ENCODE peak calls at places on chromosome 4, in seven cellular contexts. Q is astrocyte of the cerebellum, L is cardiac muscle cell, E is H9, F is bronchial epithelial cell, N is PC-9, T is heart left ventricle. J is an unnamed sample.

GRCh38 chr4:3521621-3522325 is 10.4 kb downstream of the LRPAP1 start:
- DNase-seq in L (no peak), N (no peak), E (no peak), Q (no peak), T (no peak), F (no peak), J (no peak)

GRCh38 chr4:163107754-163108153 is 58.9 kb downstream of the NAF1 start:
- DNase-seq in E (no peak), L (no peak), T (no peak), N (no peak), F (peak), Q (peak), J (no peak)

GRCh38 chr4:140463610-140464009 is 34.5 kb downstream of the MGAT4D start:
- DNase-seq in Q (no peak), N (no peak), E (no peak), L (no peak), T (no peak), F (no peak), J (no peak)

GRCh38 chr4:150464523-150464922 is 117.4 kb upstream of the MAB21L2 start:
- DNase-seq in N (no peak), F (no peak), L (no peak), Q (no peak), T (no peak), E (no peak), J (no peak)

GRCh38 chr4:85500110-85500867 is 25.3 kb downstream of the ARHGAP24 start:
- DNase-seq in Q (no peak), N (no peak), T (no peak), L (no peak), F (peak), E (no peak), J (no peak)

GRCh38 chr4:124065941-124066340 is 646.6 kb downstream of the ANKRD50 start:
- DNase-seq in T (no peak), F (no peak), Q (no peak), E (no peak), N (no peak), L (no peak), J (no peak)

GRCh38 chr4:24642941-24643628 is 58.7 kb upstream of the DHX15 start:
- DNase-seq in E (no peak), T (no peak), Q (peak), F (peak), L (no peak), N (peak), J (no peak)

GRCh38 chr4:156838761-156839160 is 132.8 kb downstream of the PDGFC start:
- DNase-seq in L (no peak), Q (no peak), E (no peak), N (no peak), F (no peak), T (no peak), J (no peak)

GRCh38 chr4:7898385-7898784 is 41.3 kb downstream of the AFAP1 start:
- DNase-seq in F (no peak), Q (no peak), L (no peak), E (no peak), N (no peak), T (no peak), J (no peak)

GRCh38 chr4:78552398-78553396 is 1.1 kb downstream of the ANXA3 start:
- DNase-seq in T (no peak), F (peak), N (peak), L (peak), E (peak), Q (no peak), J (no peak)

GRCh38 chr4:105838082-105838481 is 57.2 kb upstream of the NPNT start:
- DNase-seq in F (no peak), N (no peak), E (no peak), T (no peak), L (no peak), Q (no peak), J (no peak)

GRCh38 chr4:125639182-125639621 is 324.4 kb downstream of the FAT4 start:
- DNase-seq in T (no peak), F (no peak), N (no peak), E (peak), L (peak), Q (peak), J (peak)

GRCh38 chr4:34198966-34199365 is 2045.3 kb downstream of the ARAP2 start:
- DNase-seq in L (no peak), Q (no peak), N (no peak), E (no peak), F (peak), T (no peak), J (no peak)

GRCh38 chr4:105909699-105910340 is 14.5 kb downstream of the NPNT start:
- DNase-seq in T (no peak), Q (no peak), N (peak), L (peak), F (peak), E (no peak), J (no peak)

GRCh38 chr4:123939621-123940020 is 543.0 kb downstream of the SPRY1 start:
- DNase-seq in T (no peak), L (no peak), E (no peak), N (peak), F (peak), Q (peak), J (no peak)

GRCh38 chr4:147543039-147543438 is 62.1 kb downstream of the EDNRA start:
- DNase-seq in L (no peak), Q (no peak), F (peak), E (no peak), T (no peak), N (peak), J (no peak)

GRCh38 chr4:164847967-164848649 is 28.9 kb upstream of the APELA start:
- DNase-seq in N (no peak), E (no peak), Q (no peak), F (no peak), L (no peak), T (no peak), J (no peak)

GRCh38 chr4:138202686-138203085 is 39.5 kb downstream of the SLC7A11 start:
- DNase-seq in T (no peak), E (no peak), F (no peak), N (no peak), L (no peak), Q (no peak), J (no peak)

GRCh38 chr4:99144070-99144469 is at the start of gene ADH4:
- DNase-seq in L (no peak), N (no peak), F (no peak), Q (no peak), E (no peak), T (no peak), J (no peak)

GRCh38 chr4:54067163-54067562 is 2.8 kb upstream of the CHIC2 start:
- DNase-seq in N (peak), L (no peak), F (peak), E (no peak), Q (no peak), T (peak), J (no peak)

GRCh38 chr4:76420901-76421581 is at the start of gene CCDC158:
- DNase-seq in N (no peak), F (no peak), Q (no peak), T (no peak), E (no peak), L (no peak), J (no peak)

GRCh38 chr4:73661646-73662119 is 41.4 kb upstream of the RASSF6 start:
- DNase-seq in Q (peak), L (no peak), E (no peak), F (peak), N (no peak), T (no peak), J (no peak)

GRCh38 chr4:126568652-126569580 is 1063.8 kb upstream of the INTU start:
- DNase-seq in N (no peak), E (no peak), T (no peak), F (no peak), Q (no peak), L (no peak), J (no peak)

GRCh38 chr4:39574946-39575345 is 47.7 kb upstream of the UGDH start:
- DNase-seq in E (no peak), L (no peak), Q (no peak), T (no peak), F (no peak), N (no peak), J (no peak)

GRCh38 chr4:189090174-189090814 is 850.4 kb upstream of the FRG1 start:
- DNase-seq in E (peak), Q (no peak), L (peak), N (no peak), F (peak), T (no peak), J (peak)

GRCh38 chr4:29459926-29460325 is 1260.2 kb upstream of the PCDH7 start:
- DNase-seq in Q (no peak), F (no peak), T (no peak), L (no peak), E (no peak), N (no peak), J (no peak)

GRCh38 chr4:3452376-3452775 is 10.6 kb downstream of the HGFAC start:
- DNase-seq in L (peak), Q (no peak), E (peak), N (no peak), F (no peak), T (no peak), J (no peak)

GRCh38 chr4:122205687-122206086 is 53.6 kb downstream of the BLTP1 start:
- DNase-seq in T (no peak), N (no peak), F (peak), Q (no peak), L (no peak), E (no peak), J (no peak)
- TF ChIP-seq CTCF in T (no peak), N (no peak), F (no peak), Q (no peak), L (no peak), E (no peak), J (no peak)

DNA sequence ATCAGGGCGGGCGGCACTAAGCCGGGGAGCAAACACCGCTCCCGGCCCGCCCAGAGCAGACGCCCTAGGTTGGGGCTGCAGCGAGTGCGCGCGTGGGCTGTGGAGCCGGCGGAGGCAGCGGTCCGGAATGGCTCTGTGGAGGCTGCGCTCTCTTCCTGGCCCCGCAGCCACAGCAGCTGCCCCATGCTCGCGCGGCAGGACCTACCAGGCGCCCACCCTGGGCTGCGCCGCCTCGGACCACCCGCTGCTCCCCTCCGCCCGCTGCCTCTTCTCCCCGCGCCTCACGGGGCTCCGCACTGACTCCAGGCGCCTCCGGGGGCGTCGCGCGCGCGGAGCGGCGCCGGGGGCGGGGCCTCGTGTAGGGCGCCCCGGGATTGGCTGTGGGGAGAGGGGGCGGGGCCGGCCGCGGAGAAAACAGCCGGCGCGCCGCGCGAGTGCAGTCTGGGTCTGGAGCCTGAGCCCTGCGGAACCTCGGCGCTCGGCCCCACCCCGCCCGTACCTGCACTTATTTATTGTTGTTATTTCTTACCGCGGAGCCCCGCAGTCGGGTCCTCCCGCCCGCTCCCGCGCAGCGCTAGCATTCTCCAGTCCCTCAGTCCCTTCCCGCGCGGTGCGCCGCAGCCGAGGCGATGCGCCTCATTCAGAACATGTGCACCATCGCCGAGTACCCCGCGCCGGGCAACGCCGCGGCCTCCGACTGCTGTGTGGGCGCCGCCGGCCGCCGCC is at the start of gene RASL11B:
- DNase-seq in Q (no peak), T (peak), L (peak), E (peak), F (peak), N (no peak), J (peak)
- TF ChIP-seq CTCF in Q (no peak), T (peak), L (no peak), E (no peak), F (no peak), N (no peak), J (peak)

GRCh38 chr4:37188100-37188499 is 56.4 kb upstream of the NWD2 start:
- DNase-seq in E (peak), Q (no peak), L (no peak), T (no peak), F (no peak), N (no peak), J (no peak)
- TF ChIP-seq CTCF in E (peak), Q (no peak), L (no peak), T (no peak), F (no peak), N (peak), J (peak)

GRCh38 chr4:109574443-109574850 is 14.4 kb downstream of the MCUB start:
- DNase-seq in L (no peak), Q (no peak), N (peak), T (no peak), E (no peak), F (no peak), J (no peak)
- TF ChIP-seq CTCF in L (peak), Q (no peak), N (no peak), T (peak), E (peak), F (peak), J (no peak)

GRCh38 chr4:87058272-87059073 is 123.7 kb downstream of the AFF1 start:
- DNase-seq in E (peak), L (no peak), N (peak), F (peak), Q (no peak), T (no peak), J (peak)
- TF ChIP-seq CTCF in E (peak), L (peak), N (no peak), F (peak), Q (no peak), T (peak), J (no peak)

DNA sequence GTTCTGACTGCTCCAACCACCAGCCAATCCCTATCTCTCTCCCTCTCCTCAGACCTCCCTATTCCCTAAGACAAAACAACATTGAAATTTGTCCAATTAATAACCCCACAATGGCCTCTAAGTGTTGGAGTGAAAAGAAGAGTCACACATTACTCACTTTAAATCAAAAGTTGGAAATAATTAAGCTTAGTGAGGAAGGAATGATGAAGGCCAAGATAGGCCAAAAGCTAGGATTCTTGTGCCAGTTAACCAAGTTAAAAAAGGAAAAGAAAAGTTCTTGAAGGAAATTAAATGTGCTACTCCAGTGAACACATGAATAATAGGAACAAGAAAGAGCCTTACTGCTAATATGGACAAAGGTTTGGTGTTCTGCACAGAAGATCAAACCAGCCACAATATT is 55.5 kb downstream of the FBXW7 start:
- DNase-seq in F (no peak), L (no peak), Q (no peak), T (no peak), E (no peak), N (no peak), J (no peak)
- TF ChIP-seq CTCF in F (no peak), L (no peak), Q (no peak), T (no peak), E (no peak), N (no peak), J (no peak)

GRCh38 chr4:6594341-6594740 is 19.4 kb downstream of the MAN2B2 start:
- DNase-seq in N (no peak), E (no peak), Q (no peak), T (no peak), F (no peak), L (no peak), J (no peak)

GRCh38 chr4:6591305-6591704 is 16.3 kb downstream of the MAN2B2 start:
- DNase-seq in F (no peak), L (no peak), T (no peak), Q (no peak), N (no peak), E (no peak), J (no peak)

GRCh38 chr4:6592804-6593563 is 18.0 kb downstream of the MAN2B2 start:
- DNase-seq in N (no peak), T (no peak), Q (no peak), F (no peak), L (no peak), E (no peak), J (no peak)

GRCh38 chr4:6589444-6589843 is 14.5 kb downstream of the MAN2B2 start:
- DNase-seq in F (no peak), L (no peak), E (no peak), Q (no peak), N (no peak), T (no peak), J (no peak)

GRCh38 chr4:6591781-6592180 is 16.8 kb downstream of the MAN2B2 start:
- DNase-seq in L (no peak), F (no peak), T (no peak), N (no peak), Q (no peak), E (no peak), J (no peak)
- TF ChIP-seq CTCF in L (no peak), F (no peak), T (no peak), N (no peak), Q (no peak), E (peak), J (no peak)

DNA sequence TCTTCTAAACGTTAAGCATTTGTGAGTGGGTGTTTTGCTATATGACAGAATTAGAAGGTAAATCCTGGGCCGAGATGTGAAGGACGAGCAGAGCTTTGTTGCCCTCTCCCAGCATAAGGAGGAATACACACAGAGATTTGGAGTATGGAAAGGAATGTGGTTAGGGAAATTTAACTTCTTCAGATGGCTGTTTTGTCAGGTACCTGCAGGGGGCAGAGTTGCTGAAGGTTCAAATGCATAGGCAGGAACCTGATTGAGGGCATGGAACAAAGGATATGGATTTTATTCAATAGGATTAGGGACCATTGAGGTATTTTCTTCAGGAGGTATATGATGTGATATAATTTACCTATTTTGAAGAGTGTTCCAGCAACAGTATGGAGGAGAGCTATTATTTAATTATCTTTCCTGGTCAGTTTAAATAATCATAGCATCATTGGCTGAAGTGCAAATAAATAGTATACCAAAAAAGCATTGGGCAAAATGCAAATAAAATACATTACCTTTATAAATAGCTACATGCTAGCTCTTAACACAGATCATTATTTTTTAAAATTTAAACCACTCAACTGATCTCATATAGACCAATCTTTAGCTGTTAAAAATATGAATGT is 143.6 kb downstream of the SLIT2 start:
- DNase-seq in N (no peak), E (peak), T (no peak), F (peak), Q (no peak), L (peak), J (peak)
- TF ChIP-seq CTCF in N (peak), E (peak), T (peak), F (peak), Q (peak), L (peak), J (peak)

DNA sequence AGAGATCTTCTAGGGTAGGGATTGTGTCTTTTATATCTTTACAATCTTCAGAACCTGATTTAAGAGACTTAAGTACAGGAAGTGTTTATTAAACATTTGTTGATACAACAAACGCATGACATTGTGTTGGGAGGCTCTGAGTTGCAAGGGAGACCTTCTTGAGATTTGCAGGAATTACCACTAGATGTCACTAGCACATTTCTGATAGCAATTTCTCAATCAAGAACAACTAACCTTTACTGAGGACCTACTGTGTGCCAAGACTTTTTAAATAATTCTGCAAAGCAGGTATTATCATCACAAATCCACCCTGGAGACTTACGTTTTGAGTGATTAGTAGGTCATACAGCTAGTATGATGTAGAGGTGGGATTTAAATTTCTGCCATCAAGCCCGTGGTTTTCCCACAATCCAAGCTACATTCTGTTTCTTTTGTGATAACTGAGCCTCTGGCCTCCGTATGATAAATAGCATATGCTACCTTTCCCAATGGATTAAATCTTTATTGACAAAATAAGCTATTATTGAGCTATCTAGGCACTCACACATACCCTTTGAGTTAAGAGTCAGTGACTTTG is 986.0 kb downstream of the CCSER1 start:
- DNase-seq in Q (peak), E (no peak), N (no peak), F (peak), L (peak), T (no peak), J (no peak)
- TF ChIP-seq CTCF in Q (peak), E (peak), N (peak), F (peak), L (peak), T (peak), J (peak)

J was measured in nephron progenitor cell.